ENCODE peak calls at places on chromosomes 1 and 21, in six cellular contexts. V is amygdala, T is NCI-H1048, L is C1 segment of cervical spinal cord, U is T-helper 1 cell, O is GM12864. B is an unnamed sample.

GRCh38 chr1:56710646-56711045 is 65.5 kb downstream of the PRKAA2 start:
- DNase-seq in V (no peak), T (no peak), L (no peak), U (no peak), O (no peak), B (no peak)

GRCh38 chr1:68010094-68010493 is 40.3 kb downstream of the DIRAS3 start:
- DNase-seq in V (no peak), T (no peak), L (no peak), U (no peak), O (no peak), B (no peak)

GRCh38 chr1:86972262-86972661 is 57.8 kb downstream of the HS2ST1 start:
- DNase-seq in V (no peak), T (no peak), L (no peak), U (no peak), O (no peak), B (no peak)

GRCh38 chr1:177487481-177487880 is 316.7 kb downstream of the BRINP2 start:
- DNase-seq in V (no peak), T (no peak), L (no peak), U (no peak), O (no peak), B (no peak)

GRCh38 chr1:6599141-6599975 is 3.3 kb downstream of the KLHL21 start:
- DNase-seq in V (no peak), T (no peak), L (no peak), U (peak), O (no peak), B (no peak)

GRCh38 chr1:118504867-118505266 is 319.8 kb upstream of the SPAG17 start:
- DNase-seq in V (no peak), T (no peak), L (no peak), U (no peak), O (no peak), B (no peak)

GRCh38 chr1:110687244-110687643 is 12.5 kb upstream of the KCNA3 start:
- DNase-seq in V (no peak), T (no peak), L (no peak), U (no peak), O (no peak), B (no peak)

GRCh38 chr1:10608690-10609089 is 133.9 kb downstream of the PEX14 start:
- DNase-seq in V (no peak), T (no peak), L (no peak), U (no peak), O (no peak), B (no peak)

GRCh38 chr1:154970631-154971340 is at the start of gene SHC1:
- DNase-seq in V (peak), T (peak), L (peak), U (no peak), O (peak), B (no peak)

GRCh38 chr1:226046240-226046639 is 16.3 kb upstream of the H3-3A start:
- DNase-seq in V (no peak), T (no peak), L (no peak), U (no peak), O (no peak), B (no peak)

GRCh38 chr1:241992734-241993133 is 6.2 kb downstream of the MAP1LC3C start:
- DNase-seq in V (no peak), T (no peak), L (no peak), U (no peak), O (no peak), B (no peak)

GRCh38 chr1:92755541-92756351 is 29.2 kb downstream of the EVI5 start:
- DNase-seq in V (peak), T (no peak), L (peak), U (no peak), O (no peak), B (no peak)

GRCh38 chr21:29298348-29299045 is at the start of gene BACH1:
- DNase-seq in V (peak), T (peak), L (peak), U (peak), O (peak), B (peak)

GRCh38 chr1:90708236-90708786 is 8.8 kb downstream of the BARHL2 start:
- DNase-seq in V (no peak), T (no peak), L (no peak), U (no peak), O (no peak), B (no peak)

GRCh38 chr1:40462956-40463590 is 12.8 kb downstream of the ZFP69B start:
- DNase-seq in V (no peak), T (no peak), L (no peak), U (no peak), O (no peak), B (no peak)

GRCh38 chr21:41133896-41134522 is 34.0 kb upstream of the BACE2 start:
- DNase-seq in V (no peak), T (no peak), L (no peak), U (no peak), O (no peak), B (no peak)

GRCh38 chr1:213094446-213094845 is 43.4 kb downstream of the RPS6KC1 start:
- DNase-seq in V (no peak), T (no peak), L (peak), U (no peak), O (no peak), B (no peak)

GRCh38 chr1:92488832-92489231 is 2.1 kb upstream of the GFI1 start:
- DNase-seq in V (no peak), T (no peak), L (no peak), U (no peak), O (no peak), B (no peak)

GRCh38 chr1:7418442-7419080 is 352.5 kb upstream of the VAMP3 start:
- DNase-seq in V (no peak), T (no peak), L (no peak), U (no peak), O (no peak), B (no peak)

GRCh38 chr1:167262820-167263219 is 42.1 kb downstream of the POU2F1 start:
- DNase-seq in V (no peak), T (no peak), L (no peak), U (no peak), O (no peak), B (no peak)

GRCh38 chr1:176102243-176102642 is 104.8 kb downstream of the COP1 start:
- DNase-seq in V (no peak), T (no peak), L (no peak), U (no peak), O (no peak), B (no peak)